ENCODE peak calls at places on chromosomes 3 and 15, in ten cellular contexts. O, Z, H, W, M, C, E, Y, J and N are unnamed samples.

GRCh38 chr3:64319391-64319790 is 94.1 kb upstream of the PRICKLE2 start:
- DNase-seq in O (peak), Z (no peak), H (peak), W (peak), M (no peak), C (no peak), E (no peak), Y (no peak), J (no peak), N (peak)

GRCh38 chr3:122916580-122916979 is 111.0 kb downstream of the SEMA5B start:
- DNase-seq in O (no peak), Z (no peak), H (no peak), W (no peak), M (no peak), C (no peak), E (no peak), Y (no peak), J (no peak), N (peak)

GRCh38 chr3:114600571-114600970 is 306.7 kb downstream of the TIGIT start:
- DNase-seq in O (no peak), Z (no peak), H (no peak), W (no peak), M (no peak), C (no peak), E (no peak), Y (no peak), J (no peak), N (no peak)

GRCh38 chr3:177624523-177625495 is 427.5 kb upstream of the TBL1XR1 start:
- DNase-seq in O (no peak), Z (no peak), H (no peak), W (no peak), M (no peak), C (no peak), E (no peak), Y (no peak), J (no peak), N (no peak)

GRCh38 chr3:146542968-146543367 is 1.4 kb downstream of the PLSCR1 start:
- DNase-seq in O (peak), Z (no peak), H (no peak), W (peak), M (no peak), C (no peak), E (no peak), Y (no peak), J (no peak), N (no peak)

GRCh38 chr3:23811919-23812318 is 6.2 kb downstream of the UBE2E1 start:
- DNase-seq in O (no peak), Z (no peak), H (no peak), W (no peak), M (no peak), C (no peak), E (no peak), Y (no peak), J (no peak), N (no peak)

GRCh38 chr3:102745881-102746280 is 311.1 kb downstream of the ZPLD1 start:
- DNase-seq in O (peak), Z (no peak), H (no peak), W (no peak), M (no peak), C (no peak), E (no peak), Y (no peak), J (no peak), N (no peak)

GRCh38 chr15:101613130-101614000 is 38.8 kb downstream of the TM2D3 start:
- DNase-seq in O (peak), Z (peak), H (no peak), W (no peak), M (no peak), C (no peak), E (peak), Y (peak), J (no peak), N (no peak)

GRCh38 chr15:25852696-25853524 is 10.2 kb downstream of the ATP10A start:
- DNase-seq in O (no peak), Z (no peak), H (no peak), W (no peak), M (no peak), C (no peak), E (peak), Y (no peak), J (no peak), N (peak)

GRCh38 chr3:116256843-116257485 is 188.3 kb downstream of the LSAMP start:
- DNase-seq in O (no peak), Z (no peak), H (no peak), W (no peak), M (no peak), C (no peak), E (no peak), Y (no peak), J (no peak), N (peak)

GRCh38 chr15:67543348-67543718 is 830 bp downstream of the MAP2K5 start:
- DNase-seq in O (peak), Z (no peak), H (no peak), W (no peak), M (no peak), C (no peak), E (no peak), Y (no peak), J (no peak), N (no peak)

GRCh38 chr3:153099131-153099530 is 62.9 kb upstream of the RAP2B start:
- DNase-seq in O (no peak), Z (no peak), H (no peak), W (no peak), M (no peak), C (no peak), E (no peak), Y (no peak), J (no peak), N (no peak)

GRCh38 chr15:81909229-81910087 is 136.4 kb downstream of the MEX3B start:
- DNase-seq in O (no peak), Z (no peak), H (no peak), W (peak), M (no peak), C (no peak), E (no peak), Y (no peak), J (no peak), N (no peak)

GRCh38 chr3:79263423-79263822 is 504.4 kb downstream of the ROBO1 start:
- DNase-seq in O (peak), Z (no peak), H (no peak), W (no peak), M (no peak), C (no peak), E (peak), Y (no peak), J (no peak), N (no peak)

GRCh38 chr3:101873619-101874018 is 24.3 kb downstream of the NFKBIZ start:
- DNase-seq in O (peak), Z (no peak), H (no peak), W (no peak), M (no peak), C (no peak), E (no peak), Y (no peak), J (no peak), N (no peak)

GRCh38 chr15:63553388-63553791 is 43.8 kb upstream of the FBXL22 start:
- DNase-seq in O (peak), Z (no peak), H (no peak), W (peak), M (peak), C (no peak), E (peak), Y (no peak), J (no peak), N (no peak)

GRCh38 chr15:69557340-69558137 is 104.9 kb downstream of the RPLP1 start:
- DNase-seq in O (peak), Z (peak), H (no peak), W (peak), M (peak), C (no peak), E (peak), Y (no peak), J (no peak), N (no peak)

GRCh38 chr3:4614070-4614469 is 120.9 kb downstream of the ITPR1 start:
- DNase-seq in O (no peak), Z (no peak), H (no peak), W (no peak), M (no peak), C (no peak), E (no peak), Y (no peak), J (no peak), N (no peak)

GRCh38 chr3:23720059-23720458 is 85.7 kb upstream of the UBE2E1 start:
- DNase-seq in O (no peak), Z (no peak), H (no peak), W (no peak), M (no peak), C (no peak), E (no peak), Y (no peak), J (no peak), N (no peak)

GRCh38 chr3:93992211-93992610 is 12.3 kb downstream of the ARL13B start:
- DNase-seq in O (no peak), Z (no peak), H (no peak), W (no peak), M (no peak), C (no peak), E (no peak), Y (no peak), J (no peak), N (no peak)
- H3K4me3 ChIP-seq in O (no peak), Z (no peak), H (no peak), W (no peak), M (no peak), C (no peak), E (no peak), Y (no peak), J (no peak), N (no peak)

GRCh38 chr3:194081826-194082225 is 54.1 kb upstream of the HES1 start:
- DNase-seq in O (no peak), Z (no peak), H (no peak), W (no peak), M (no peak), C (no peak), E (no peak), Y (no peak), J (no peak), N (no peak)

GRCh38 chr3:194083253-194084224 is 52.4 kb upstream of the HES1 start:
- DNase-seq in O (peak), Z (no peak), H (no peak), W (no peak), M (no peak), C (no peak), E (no peak), Y (no peak), J (no peak), N (no peak)

GRCh38 chr3:194080913-194081800 is 54.8 kb upstream of the HES1 start:
- DNase-seq in O (no peak), Z (no peak), H (no peak), W (no peak), M (no peak), C (no peak), E (no peak), Y (no peak), J (no peak), N (no peak)

GRCh38 chr3:194084284-194084683 is 51.7 kb upstream of the HES1 start:
- DNase-seq in O (no peak), Z (no peak), H (no peak), W (no peak), M (no peak), C (no peak), E (no peak), Y (no peak), J (no peak), N (no peak)

DNA sequence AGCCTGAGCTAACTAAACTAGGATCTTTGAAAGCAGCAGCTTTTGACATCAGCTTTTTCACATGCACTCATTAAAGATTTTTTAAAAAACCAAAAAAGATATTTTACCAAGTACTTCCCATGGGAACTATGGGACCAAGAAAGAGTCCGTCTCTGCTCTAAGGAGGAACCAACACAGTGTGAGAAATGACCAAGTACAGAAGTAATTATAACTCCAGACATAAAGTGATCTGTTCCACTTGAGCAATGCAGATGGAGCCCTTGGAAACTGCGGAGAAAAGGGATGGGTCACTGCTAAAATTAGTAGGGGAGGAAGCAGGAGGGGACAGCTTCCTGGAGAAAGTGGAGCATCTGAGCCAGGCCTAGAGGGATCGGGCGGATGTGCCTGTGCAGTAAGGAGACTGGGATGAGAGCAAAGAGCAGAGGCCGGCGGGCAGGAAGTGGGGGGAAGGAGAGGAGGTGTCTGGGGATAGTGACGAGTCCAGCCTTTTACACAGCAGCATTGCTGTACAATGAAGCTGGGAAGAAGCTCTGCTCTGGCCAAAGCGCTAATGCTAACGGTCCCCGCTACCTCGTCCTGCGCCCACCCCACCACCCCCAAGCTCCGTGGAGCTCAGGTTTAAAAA is 53.2 kb upstream of the HES1 start:
- DNase-seq in O (peak), Z (no peak), H (no peak), W (no peak), M (no peak), C (no peak), E (peak), Y (no peak), J (no peak), N (no peak)
- H3K4me3 ChIP-seq in O (no peak), Z (no peak), H (no peak), W (no peak), M (no peak), C (no peak), E (no peak), Y (no peak), J (no peak), N (no peak)

DNA sequence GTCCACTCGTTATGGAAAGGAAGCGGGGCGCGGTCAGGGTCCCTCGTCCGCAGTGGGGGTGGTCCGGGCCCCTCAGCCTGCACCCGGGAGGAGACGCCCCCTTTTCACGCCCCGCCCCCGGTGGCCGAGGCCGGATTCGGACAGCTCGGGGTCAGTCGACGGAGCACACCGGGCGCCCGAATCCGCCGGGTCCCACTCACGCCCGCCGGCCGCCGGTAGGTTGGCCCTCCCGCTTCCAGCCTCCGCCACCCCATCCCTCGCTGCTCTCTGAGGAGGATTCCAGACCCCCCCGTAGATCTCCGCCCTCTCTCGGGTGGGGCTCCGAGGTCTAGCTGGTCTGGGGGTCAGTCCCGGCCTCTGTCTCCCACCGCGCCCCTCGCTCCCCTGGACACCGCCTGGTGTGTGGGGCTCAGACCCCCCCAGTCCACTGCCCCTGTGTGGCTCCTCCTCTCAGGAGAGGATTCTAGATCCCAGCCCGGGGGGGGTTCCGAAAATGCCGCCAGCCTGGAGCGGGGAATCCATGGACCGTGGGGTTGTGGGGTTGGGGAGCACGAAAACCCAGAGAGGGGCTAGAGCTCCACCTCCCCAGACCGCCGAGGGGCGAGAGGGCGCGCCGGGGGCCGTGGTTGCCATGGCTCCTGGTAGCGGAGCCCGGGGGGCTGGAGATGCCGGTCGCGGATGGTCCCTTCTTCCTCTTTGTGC is 742 bp downstream of the CHL1 start:
- DNase-seq in O (no peak), Z (peak), H (no peak), W (peak), M (no peak), C (no peak), E (no peak), Y (no peak), J (no peak), N (peak)
- H3K4me3 ChIP-seq in O (no peak), Z (peak), H (peak), W (peak), M (no peak), C (no peak), E (peak), Y (peak), J (no peak), N (peak)

GRCh38 chr3:15795563-15796308 is 2.0 kb downstream of the ANKRD28 start:
- DNase-seq in O (peak), Z (no peak), H (no peak), W (no peak), M (no peak), C (no peak), E (peak), Y (no peak), J (no peak), N (no peak)

GRCh38 chr3:15794842-15795562 is 2.8 kb downstream of the ANKRD28 start:
- DNase-seq in O (peak), Z (no peak), H (no peak), W (no peak), M (no peak), C (no peak), E (peak), Y (no peak), J (no peak), N (no peak)

GRCh38 chr3:15796771-15797599 is 794 bp downstream of the ANKRD28 start:
- DNase-seq in O (peak), Z (no peak), H (no peak), W (peak), M (no peak), C (no peak), E (peak), Y (no peak), J (no peak), N (no peak)

GRCh38 chr3:15797600-15798303 is at the start of gene ANKRD28:
- DNase-seq in O (peak), Z (no peak), H (no peak), W (peak), M (peak), C (no peak), E (peak), Y (no peak), J (no peak), N (no peak)

GRCh38 chr3:15796331-15796730 is 1.4 kb downstream of the ANKRD28 start:
- DNase-seq in O (no peak), Z (no peak), H (no peak), W (no peak), M (no peak), C (no peak), E (no peak), Y (no peak), J (no peak), N (no peak)
- H3K4me3 ChIP-seq in O (peak), Z (no peak), H (no peak), W (no peak), M (peak), C (no peak), E (no peak), Y (peak), J (no peak), N (no peak)